ENCODE peak calls at places on chromosomes 4 and X, in ten cellular contexts. One of them, this sample, is unnamed.

GRCh38 chr4:7103031-7103598 is 35.3 kb upstream of the GRPEL1 start:
- DNase-seq in colonic mucosa: peak; percentile 93
- DNase-seq in HCT116: peak; percentile 60
- DNase-seq in PC-3: peak; percentile 77
- DNase-seq in left ventricle myocardium inferior: peak; percentile 93
- DNase-seq in fibroblast of mammary gland: peak; percentile 59
- DNase-seq in mesothelial cell of epicardium: peak; percentile 72
- DNase-seq in lower lobe of right lung: peak; percentile 93
- DNase-seq in LNCaP clone FGC: peak; percentile 56
- DNase-seq in endothelial cell: peak; percentile 53
- DNase-seq in this sample: peak; percentile 95

GRCh38 chrX:23742174-23742692 is 843 bp downstream of the ACOT9 start:
- DNase-seq in left ventricle myocardium inferior: no peak
- DNase-seq in HCT116: no peak
- DNase-seq in LNCaP clone FGC: peak; percentile 65
- DNase-seq in mesothelial cell of epicardium: no peak
- DNase-seq in fibroblast of mammary gland: peak; percentile 64
- DNase-seq in PC-3: peak; percentile 64
- DNase-seq in lower lobe of right lung: no peak
- DNase-seq in colonic mucosa: peak; percentile 35
- DNase-seq in endothelial cell: no peak
- DNase-seq in this sample: peak; percentile 7

GRCh38 chr4:127623755-127624087 is 9.0 kb upstream of the INTU start:
- DNase-seq in mesothelial cell of epicardium: no peak
- DNase-seq in LNCaP clone FGC: no peak
- DNase-seq in colonic mucosa: no peak
- DNase-seq in lower lobe of right lung: no peak
- DNase-seq in fibroblast of mammary gland: peak; percentile 34
- DNase-seq in endothelial cell: peak; percentile 7
- DNase-seq in left ventricle myocardium inferior: no peak
- DNase-seq in HCT116: no peak
- DNase-seq in PC-3: no peak
- DNase-seq in this sample: peak; percentile 25

GRCh38 chrX:44025611-44026010 is 52.4 kb upstream of the NDP start:
- DNase-seq in endothelial cell: no peak
- DNase-seq in colonic mucosa: no peak
- DNase-seq in left ventricle myocardium inferior: no peak
- DNase-seq in lower lobe of right lung: no peak
- DNase-seq in LNCaP clone FGC: no peak
- DNase-seq in PC-3: peak; percentile 8
- DNase-seq in mesothelial cell of epicardium: no peak
- DNase-seq in HCT116: no peak
- DNase-seq in fibroblast of mammary gland: peak; percentile 59
- DNase-seq in this sample: no peak

GRCh38 chrX:31546130-31546529 is 474.3 kb upstream of the FTHL17 start:
- DNase-seq in left ventricle myocardium inferior: no peak
- DNase-seq in colonic mucosa: no peak
- DNase-seq in lower lobe of right lung: no peak
- DNase-seq in HCT116: no peak
- DNase-seq in PC-3: no peak
- DNase-seq in LNCaP clone FGC: no peak
- DNase-seq in endothelial cell: no peak
- DNase-seq in fibroblast of mammary gland: peak; percentile 84
- DNase-seq in mesothelial cell of epicardium: no peak
- DNase-seq in this sample: no peak

GRCh38 chrX:150506020-150506419 is 62.4 kb upstream of the MTM1 start:
- DNase-seq in fibroblast of mammary gland: no peak
- DNase-seq in colonic mucosa: no peak
- DNase-seq in lower lobe of right lung: no peak
- DNase-seq in PC-3: no peak
- DNase-seq in mesothelial cell of epicardium: no peak
- DNase-seq in left ventricle myocardium inferior: no peak
- DNase-seq in LNCaP clone FGC: no peak
- DNase-seq in HCT116: no peak
- DNase-seq in endothelial cell: no peak
- DNase-seq in this sample: no peak

GRCh38 chrX:46326161-46326560 is 219.1 kb downstream of the ZNF674 start:
- DNase-seq in colonic mucosa: no peak
- DNase-seq in fibroblast of mammary gland: peak; percentile 27
- DNase-seq in mesothelial cell of epicardium: no peak
- DNase-seq in HCT116: no peak
- DNase-seq in LNCaP clone FGC: no peak
- DNase-seq in endothelial cell: no peak
- DNase-seq in PC-3: peak; percentile 63
- DNase-seq in lower lobe of right lung: no peak
- DNase-seq in left ventricle myocardium inferior: no peak
- DNase-seq in this sample: no peak

GRCh38 chr4:142435599-142436235 is 410.4 kb downstream of the INPP4B start:
- DNase-seq in left ventricle myocardium inferior: no peak
- DNase-seq in fibroblast of mammary gland: no peak
- DNase-seq in PC-3: no peak
- DNase-seq in lower lobe of right lung: peak; percentile 28
- DNase-seq in colonic mucosa: no peak
- DNase-seq in LNCaP clone FGC: no peak
- DNase-seq in mesothelial cell of epicardium: no peak
- DNase-seq in endothelial cell: no peak
- DNase-seq in HCT116: no peak
- DNase-seq in this sample: no peak

DNA sequence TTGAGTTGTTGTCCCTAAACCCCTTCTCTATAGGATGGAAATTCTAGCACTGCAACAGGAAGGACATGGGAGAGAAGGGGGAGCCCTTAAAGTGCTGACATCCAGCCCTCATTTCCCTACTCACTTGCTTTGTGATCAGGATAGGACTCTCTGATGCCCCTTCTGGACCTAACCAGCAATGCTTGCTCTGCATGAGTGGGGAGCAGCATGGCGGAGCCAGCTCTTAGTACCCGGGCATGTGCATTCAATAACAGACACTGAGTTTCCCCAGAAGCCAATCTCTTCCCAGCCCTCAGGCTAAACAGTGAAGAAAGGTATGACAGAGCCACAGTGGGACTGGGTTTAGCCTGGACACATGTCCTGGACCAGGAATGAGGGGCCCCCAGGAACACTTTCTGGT is 14.0 kb downstream of the SOD3 start:
- DNase-seq in fibroblast of mammary gland: no peak
- DNase-seq in HCT116: no peak
- DNase-seq in endothelial cell: no peak
- DNase-seq in lower lobe of right lung: no peak
- DNase-seq in LNCaP clone FGC: no peak
- DNase-seq in mesothelial cell of epicardium: no peak
- DNase-seq in left ventricle myocardium inferior: no peak
- DNase-seq in PC-3: peak; percentile 3
- DNase-seq in colonic mucosa: peak; percentile 12
- DNase-seq in this sample: no peak
- TF ChIP-seq CTCF in fibroblast of mammary gland: peak; percentile 18
- TF ChIP-seq CTCF in HCT116: peak; percentile 29
- TF ChIP-seq CTCF in endothelial cell: no peak
- TF ChIP-seq CTCF in lower lobe of right lung: no peak
- TF ChIP-seq CTCF in LNCaP clone FGC: peak; percentile 2
- TF ChIP-seq CTCF in mesothelial cell of epicardium: no peak
- TF ChIP-seq CTCF in left ventricle myocardium inferior: peak; percentile 19
- TF ChIP-seq CTCF in PC-3: peak; percentile 19
- TF ChIP-seq CTCF in colonic mucosa: no peak
- TF ChIP-seq CTCF in this sample: no peak

GRCh38 chr4:82802906-82803305 is 4.3 kb upstream of the SCD5 start:
- DNase-seq in LNCaP clone FGC: no peak
- DNase-seq in mesothelial cell of epicardium: no peak
- DNase-seq in fibroblast of mammary gland: no peak
- DNase-seq in endothelial cell: no peak
- DNase-seq in left ventricle myocardium inferior: no peak
- DNase-seq in PC-3: no peak
- DNase-seq in lower lobe of right lung: no peak
- DNase-seq in HCT116: no peak
- DNase-seq in colonic mucosa: no peak
- DNase-seq in this sample: no peak

GRCh38 chr4:82803746-82804145 is 5.2 kb upstream of the SCD5 start:
- DNase-seq in mesothelial cell of epicardium: no peak
- DNase-seq in HCT116: no peak
- DNase-seq in colonic mucosa: no peak
- DNase-seq in fibroblast of mammary gland: no peak
- DNase-seq in PC-3: no peak
- DNase-seq in left ventricle myocardium inferior: no peak
- DNase-seq in LNCaP clone FGC: no peak
- DNase-seq in endothelial cell: no peak
- DNase-seq in lower lobe of right lung: no peak
- DNase-seq in this sample: no peak

GRCh38 chr4:82798168-82799005 is at the start of gene SCD5:
- DNase-seq in PC-3: peak; percentile 26
- DNase-seq in fibroblast of mammary gland: peak; percentile 73
- DNase-seq in endothelial cell: peak; percentile 35
- DNase-seq in lower lobe of right lung: peak; percentile 73
- DNase-seq in mesothelial cell of epicardium: peak; percentile 68
- DNase-seq in LNCaP clone FGC: no peak
- DNase-seq in HCT116: peak; percentile 55
- DNase-seq in colonic mucosa: peak; percentile 63
- DNase-seq in left ventricle myocardium inferior: peak; percentile 70
- DNase-seq in this sample: peak; percentile 88

GRCh38 chr4:82799006-82799881 is 648 bp upstream of the SCD5 start:
- DNase-seq in mesothelial cell of epicardium: no peak
- DNase-seq in colonic mucosa: no peak
- DNase-seq in endothelial cell: no peak
- DNase-seq in LNCaP clone FGC: peak; percentile 33
- DNase-seq in fibroblast of mammary gland: no peak
- DNase-seq in left ventricle myocardium inferior: no peak
- DNase-seq in PC-3: peak; percentile 10
- DNase-seq in lower lobe of right lung: no peak
- DNase-seq in HCT116: no peak
- DNase-seq in this sample: peak; percentile 52

GRCh38 chr4:82801910-82802521 is 3.4 kb upstream of the SCD5 start:
- DNase-seq in PC-3: peak; percentile 49
- DNase-seq in LNCaP clone FGC: no peak
- DNase-seq in left ventricle myocardium inferior: no peak
- DNase-seq in colonic mucosa: no peak
- DNase-seq in endothelial cell: no peak
- DNase-seq in lower lobe of right lung: no peak
- DNase-seq in mesothelial cell of epicardium: no peak
- DNase-seq in fibroblast of mammary gland: peak; percentile 54
- DNase-seq in HCT116: no peak
- DNase-seq in this sample: no peak
- TF ChIP-seq CTCF in PC-3: peak; percentile 69
- TF ChIP-seq CTCF in LNCaP clone FGC: peak; percentile 74
- TF ChIP-seq CTCF in left ventricle myocardium inferior: peak; percentile 38
- TF ChIP-seq CTCF in colonic mucosa: peak; percentile 36
- TF ChIP-seq CTCF in endothelial cell: no peak
- TF ChIP-seq CTCF in lower lobe of right lung: peak; percentile 11
- TF ChIP-seq CTCF in mesothelial cell of epicardium: no peak
- TF ChIP-seq CTCF in fibroblast of mammary gland: peak; percentile 63
- TF ChIP-seq CTCF in HCT116: peak; percentile 54
- TF ChIP-seq CTCF in this sample: peak; percentile 11

GRCh38 chr4:141220271-141220654 is 432 bp upstream of the ZNF330 start:
- DNase-seq in endothelial cell: no peak
- DNase-seq in lower lobe of right lung: no peak
- DNase-seq in LNCaP clone FGC: no peak
- DNase-seq in left ventricle myocardium inferior: no peak
- DNase-seq in HCT116: no peak
- DNase-seq in PC-3: no peak
- DNase-seq in fibroblast of mammary gland: no peak
- DNase-seq in colonic mucosa: no peak
- DNase-seq in mesothelial cell of epicardium: no peak
- DNase-seq in this sample: no peak

GRCh38 chr4:141215030-141215429 is 5.7 kb upstream of the ZNF330 start:
- DNase-seq in HCT116: no peak
- DNase-seq in LNCaP clone FGC: no peak
- DNase-seq in left ventricle myocardium inferior: no peak
- DNase-seq in lower lobe of right lung: no peak
- DNase-seq in mesothelial cell of epicardium: no peak
- DNase-seq in endothelial cell: no peak
- DNase-seq in fibroblast of mammary gland: no peak
- DNase-seq in PC-3: no peak
- DNase-seq in colonic mucosa: no peak
- DNase-seq in this sample: no peak

GRCh38 chr4:141223418-141223817 is 2.7 kb downstream of the ZNF330 start:
- DNase-seq in lower lobe of right lung: no peak
- DNase-seq in fibroblast of mammary gland: no peak
- DNase-seq in HCT116: no peak
- DNase-seq in PC-3: no peak
- DNase-seq in endothelial cell: no peak
- DNase-seq in LNCaP clone FGC: no peak
- DNase-seq in left ventricle myocardium inferior: no peak
- DNase-seq in mesothelial cell of epicardium: no peak
- DNase-seq in colonic mucosa: no peak
- DNase-seq in this sample: no peak

GRCh38 chr4:141215972-141216761 is 4.5 kb upstream of the ZNF330 start:
- DNase-seq in PC-3: no peak
- DNase-seq in lower lobe of right lung: no peak
- DNase-seq in endothelial cell: no peak
- DNase-seq in fibroblast of mammary gland: no peak
- DNase-seq in left ventricle myocardium inferior: no peak
- DNase-seq in LNCaP clone FGC: no peak
- DNase-seq in colonic mucosa: no peak
- DNase-seq in mesothelial cell of epicardium: no peak
- DNase-seq in HCT116: no peak
- DNase-seq in this sample: no peak

DNA sequence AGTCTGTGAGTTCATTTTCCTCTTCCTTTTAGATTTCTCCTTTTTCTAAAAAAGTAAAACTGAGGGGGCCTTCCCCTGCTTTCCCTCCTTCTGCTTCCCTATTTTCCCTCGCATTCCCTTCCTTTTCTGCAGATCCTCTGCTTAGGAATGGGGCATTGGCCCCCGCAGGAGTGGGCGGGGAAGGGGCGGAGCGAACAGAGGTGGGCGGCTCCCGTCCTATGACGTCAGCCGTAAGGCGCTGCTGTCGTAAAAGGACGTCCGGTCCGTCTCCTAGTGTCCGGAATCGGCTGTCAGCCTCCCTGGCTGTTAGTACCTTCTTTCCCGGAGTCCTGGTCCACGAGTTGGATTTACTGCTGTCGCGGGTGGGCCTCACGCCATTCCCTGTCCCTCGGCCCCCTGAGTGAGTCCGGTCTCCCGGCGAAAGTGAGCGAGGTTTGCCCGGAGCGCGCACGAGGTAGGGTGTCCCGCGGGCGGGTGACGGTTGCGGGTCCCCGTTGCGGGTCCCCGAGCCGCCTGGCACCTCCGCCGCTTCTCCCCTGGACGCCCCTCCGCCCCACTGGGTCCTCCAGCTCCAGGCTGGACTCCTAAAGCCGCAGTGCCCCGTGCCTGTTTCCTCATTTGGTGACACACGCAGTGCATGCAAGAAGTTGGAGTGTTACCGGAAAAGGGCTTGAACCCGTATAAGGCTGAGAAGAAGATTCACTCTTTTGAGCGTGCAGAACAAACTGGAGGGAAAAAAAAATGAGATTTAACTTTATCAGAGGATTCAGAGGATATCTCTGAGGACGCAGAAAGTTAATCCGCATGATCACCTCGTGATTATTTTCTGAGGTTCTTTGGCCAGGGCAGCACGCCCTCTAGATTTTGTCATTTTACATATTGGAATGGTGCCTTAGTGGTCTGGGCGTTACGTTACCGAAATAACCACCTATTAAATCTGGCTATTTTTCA is at the start of gene ZNF330:
- DNase-seq in left ventricle myocardium inferior: peak; percentile 93
- DNase-seq in LNCaP clone FGC: peak; percentile 68
- DNase-seq in lower lobe of right lung: peak; percentile 91
- DNase-seq in mesothelial cell of epicardium: peak; percentile 99
- DNase-seq in HCT116: peak; percentile 75
- DNase-seq in colonic mucosa: peak; percentile 94
- DNase-seq in fibroblast of mammary gland: peak; percentile 93
- DNase-seq in endothelial cell: peak; percentile 97
- DNase-seq in PC-3: peak; percentile 96
- DNase-seq in this sample: peak; percentile 93
- TF ChIP-seq CTCF in left ventricle myocardium inferior: no peak
- TF ChIP-seq CTCF in LNCaP clone FGC: peak; percentile 39
- TF ChIP-seq CTCF in lower lobe of right lung: no peak
- TF ChIP-seq CTCF in mesothelial cell of epicardium: no peak
- TF ChIP-seq CTCF in HCT116: peak; percentile 22
- TF ChIP-seq CTCF in colonic mucosa: no peak
- TF ChIP-seq CTCF in fibroblast of mammary gland: peak; percentile 25
- TF ChIP-seq CTCF in endothelial cell: no peak
- TF ChIP-seq CTCF in PC-3: peak; percentile 61
- TF ChIP-seq CTCF in this sample: no peak

GRCh38 chr4:17956245-17956644 is 65.3 kb downstream of the LCORL start:
- DNase-seq in mesothelial cell of epicardium: no peak
- DNase-seq in colonic mucosa: no peak
- DNase-seq in endothelial cell: no peak
- DNase-seq in HCT116: no peak
- DNase-seq in lower lobe of right lung: no peak
- DNase-seq in PC-3: no peak
- DNase-seq in fibroblast of mammary gland: no peak
- DNase-seq in left ventricle myocardium inferior: no peak
- DNase-seq in LNCaP clone FGC: no peak
- DNase-seq in this sample: no peak
- TF ChIP-seq CTCF in mesothelial cell of epicardium: no peak
- TF ChIP-seq CTCF in colonic mucosa: no peak
- TF ChIP-seq CTCF in endothelial cell: no peak
- TF ChIP-seq CTCF in HCT116: no peak
- TF ChIP-seq CTCF in lower lobe of right lung: no peak
- TF ChIP-seq CTCF in PC-3: no peak
- TF ChIP-seq CTCF in fibroblast of mammary gland: no peak
- TF ChIP-seq CTCF in left ventricle myocardium inferior: no peak
- TF ChIP-seq CTCF in LNCaP clone FGC: no peak
- TF ChIP-seq CTCF in this sample: no peak

This sample was measured in GM20000.